ENCODE peak calls at places on chromosomes 5 and 9, in five cellular contexts. X, E, V, O and F are unnamed samples.

GRCh38 chr5:110956913-110957813 is 114.3 kb upstream of the TSLP start:
- DNase-seq in E (no peak), V (no peak), X (no peak), O (no peak), F (no peak)

GRCh38 chr5:10661401-10661800 is 97.5 kb downstream of the ANKRD33B start:
- DNase-seq in V (no peak), E (no peak), X (no peak), O (no peak), F (no peak)

GRCh38 chr5:29516224-29516623 is 1677.3 kb upstream of the CDH6 start:
- DNase-seq in E (no peak), O (no peak), X (no peak), V (no peak), F (no peak)

GRCh38 chr5:20113031-20113685 is 125.2 kb upstream of the CDH18 start:
- DNase-seq in O (no peak), V (peak; percentile 41), X (no peak), E (no peak), F (no peak)

GRCh38 chr5:15598294-15598902 is 98.4 kb downstream of the FBXL7 start:
- DNase-seq in E (peak; percentile 11), X (peak; percentile 18), V (no peak), O (no peak), F (no peak)

GRCh38 chr9:116154334-116154975 is 864 bp downstream of the PAPPA start:
- DNase-seq in X (peak; percentile 42), V (no peak), O (no peak), E (no peak), F (no peak)

GRCh38 chr5:157387683-157388093 is 72.3 kb upstream of the NIPAL4 start:
- DNase-seq in E (no peak), X (peak; percentile 91), O (peak; percentile 93), V (peak; percentile 78), F (peak; percentile 83)

GRCh38 chr9:94082553-94082952 is 1.7 kb upstream of the PTPDC1 start:
- DNase-seq in X (no peak), O (peak; percentile 45), V (no peak), E (no peak), F (no peak)

GRCh38 chr9:5719546-5719945 is 90.6 kb downstream of the RIC1 start:
- DNase-seq in V (no peak), E (no peak), X (no peak), O (no peak), F (no peak)